ENCODE peak calls at places on chromosomes 4 and X, in seven cellular contexts. U is esophagus muscularis mucosa; C is right atrium auricular region; T is CD8-positive, alpha-beta T cell; H is aorta; P is AG04450; Z is pancreas. V is an unnamed sample.

GRCh38 chr4:165294907-165295306 is 32.6 kb upstream of the MSMO1 start:
- DNase-seq in U (no peak), C (no peak), T (no peak), H (no peak), P (no peak), Z (no peak), V (no peak)

GRCh38 chr4:23888421-23889319 is 1.2 kb downstream of the PPARGC1A start:
- DNase-seq in U (peak), C (no peak), T (no peak), H (no peak), P (peak), Z (no peak), V (no peak)

GRCh38 chr4:86834901-86835300 is 14.3 kb downstream of the SLC10A6 start:
- DNase-seq in U (no peak), C (no peak), T (no peak), H (no peak), P (peak), Z (no peak), V (peak)

GRCh38 chrX:155293771-155294170 is 29.5 kb upstream of the RAB39B start:
- DNase-seq in U (no peak), C (no peak), T (no peak), H (no peak), P (no peak), Z (no peak), V (no peak)

GRCh38 chr4:185576918-185577591 is 41.7 kb upstream of the PDLIM3 start:
- DNase-seq in U (no peak), C (no peak), T (no peak), H (no peak), P (no peak), Z (no peak), V (no peak)

GRCh38 chrX:69968956-69969355 is 80.8 kb downstream of the AWAT2 start:
- DNase-seq in U (no peak), C (no peak), T (no peak), H (no peak), P (no peak), Z (peak), V (no peak)

GRCh38 chr4:131091896-131092295 is 1995.9 kb downstream of the C4orf33 start:
- DNase-seq in U (no peak), C (no peak), T (no peak), H (no peak), P (no peak), Z (no peak), V (peak)

GRCh38 chrX:13094780-13095425 is 50.5 kb upstream of the FAM9C start:
- DNase-seq in U (no peak), C (no peak), T (no peak), H (no peak), P (no peak), Z (no peak), V (no peak)

GRCh38 chrX:119272882-119273806 is 37.1 kb downstream of the PGRMC1 start:
- DNase-seq in U (no peak), C (no peak), T (no peak), H (peak), P (no peak), Z (no peak), V (no peak)

GRCh38 chr4:125105561-125105960 is 209.2 kb upstream of the FAT4 start:
- DNase-seq in U (no peak), C (no peak), T (no peak), H (no peak), P (no peak), Z (no peak), V (no peak)

GRCh38 chr4:147590249-147590920 is 26.8 kb upstream of the TMEM184C start:
- DNase-seq in U (peak), C (peak), T (no peak), H (peak), P (peak), Z (peak), V (peak)

GRCh38 chr4:152860057-152860456 is 76.1 kb upstream of the FHDC1 start:
- DNase-seq in U (no peak), C (no peak), T (no peak), H (no peak), P (no peak), Z (no peak), V (no peak)

GRCh38 chrX:44651347-44651746 is 108.7 kb upstream of the FUNDC1 start:
- DNase-seq in U (no peak), C (no peak), T (no peak), H (no peak), P (no peak), Z (no peak), V (no peak)

GRCh38 chr4:6333301-6334202 is 63.9 kb downstream of the WFS1 start:
- DNase-seq in U (no peak), C (no peak), T (no peak), H (peak), P (no peak), Z (peak), V (no peak)

GRCh38 chr4:52780206-52780605 is 29.0 kb upstream of the ERVMER34-1 start:
- DNase-seq in U (peak), C (no peak), T (no peak), H (peak), P (peak), Z (no peak), V (peak)

GRCh38 chr4:101599620-101600019 is 190.9 kb upstream of the BANK1 start:
- DNase-seq in U (no peak), C (no peak), T (no peak), H (no peak), P (no peak), Z (no peak), V (no peak)

GRCh38 chr4:92483341-92483740 is 179.6 kb downstream of the GRID2 start:
- DNase-seq in U (no peak), C (no peak), T (no peak), H (no peak), P (no peak), Z (no peak), V (no peak)

GRCh38 chr4:158255727-158256324 is 45.5 kb downstream of the TMEM144 start:
- DNase-seq in U (no peak), C (no peak), T (no peak), H (no peak), P (peak), Z (no peak), V (peak)

GRCh38 chrX:51893931-51894696 is 691 bp downstream of the MAGED1 start:
- DNase-seq in U (no peak), C (no peak), T (no peak), H (no peak), P (no peak), Z (no peak), V (no peak)

GRCh38 chrX:40108084-40108958 is 10.6 kb upstream of the BCOR start:
- DNase-seq in U (no peak), C (peak), T (no peak), H (peak), P (no peak), Z (peak), V (no peak)

GRCh38 chrX:132107291-132107690 is 20.5 kb downstream of the FRMD7 start:
- DNase-seq in U (no peak), C (no peak), T (no peak), H (no peak), P (no peak), Z (no peak), V (no peak)

GRCh38 chr4:96913437-96914075 is 1073.7 kb downstream of the PDHA2 start:
- DNase-seq in U (no peak), C (no peak), T (no peak), H (no peak), P (no peak), Z (no peak), V (no peak)

GRCh38 chr4:39114436-39114835 is 52.4 kb downstream of the KLHL5 start:
- DNase-seq in U (no peak), C (no peak), T (no peak), H (no peak), P (peak), Z (no peak), V (no peak)

GRCh38 chr4:41418444-41418843 is 119.5 kb upstream of the LIMCH1 start:
- DNase-seq in U (no peak), C (peak), T (no peak), H (peak), P (no peak), Z (peak), V (no peak)

GRCh38 chr4:76208005-76208765 is 5.4 kb downstream of the SCARB2 start:
- DNase-seq in U (peak), C (peak), T (no peak), H (peak), P (peak), Z (peak), V (peak)

GRCh38 chr4:35711127-35711526 is 533.2 kb downstream of the ARAP2 start:
- DNase-seq in U (no peak), C (no peak), T (no peak), H (no peak), P (no peak), Z (no peak), V (no peak)

GRCh38 chrX:20060961-20061868 is 55.5 kb downstream of the MAP7D2 start:
- DNase-seq in U (no peak), C (no peak), T (no peak), H (no peak), P (no peak), Z (no peak), V (no peak)

GRCh38 chr4:185592845-185593488 is 57.7 kb upstream of the PDLIM3 start:
- DNase-seq in U (no peak), C (no peak), T (no peak), H (no peak), P (no peak), Z (no peak), V (no peak)

GRCh38 chr4:88411491-88412101 is 32.9 kb downstream of the HERC6 start:
- DNase-seq in U (no peak), C (no peak), T (no peak), H (no peak), P (no peak), Z (no peak), V (no peak)

GRCh38 chrX:94400488-94400887 is 726.5 kb downstream of the FAM133A start:
- DNase-seq in U (no peak), C (no peak), T (no peak), H (no peak), P (no peak), Z (no peak), V (no peak)

GRCh38 chr4:78666830-78667258 is 109.3 kb upstream of the BMP2K start:
- DNase-seq in U (no peak), C (no peak), T (no peak), H (no peak), P (no peak), Z (no peak), V (no peak)

GRCh38 chr4:125461676-125462363 is 147.1 kb downstream of the FAT4 start:
- DNase-seq in U (no peak), C (no peak), T (no peak), H (no peak), P (no peak), Z (no peak), V (no peak)

GRCh38 chr4:95027906-95028618 is 270.3 kb downstream of the BMPR1B start:
- DNase-seq in U (no peak), C (no peak), T (no peak), H (no peak), P (no peak), Z (no peak), V (no peak)

GRCh38 chr4:157271166-157271869 is 50.8 kb downstream of the GRIA2 start:
- DNase-seq in U (no peak), C (no peak), T (no peak), H (no peak), P (no peak), Z (no peak), V (no peak)

GRCh38 chr4:20544645-20545044 is 155.6 kb upstream of the PACRGL start:
- DNase-seq in U (no peak), C (no peak), T (no peak), H (no peak), P (no peak), Z (no peak), V (peak)

GRCh38 chrX:101759000-101759399 is 99.3 kb upstream of the ARMCX2 start:
- DNase-seq in U (no peak), C (no peak), T (no peak), H (no peak), P (peak), Z (no peak), V (peak)

GRCh38 chrX:28120076-28120475 is 138.8 kb upstream of the DCAF8L1 start:
- DNase-seq in U (no peak), C (no peak), T (no peak), H (no peak), P (no peak), Z (no peak), V (no peak)

GRCh38 chr4:73417973-73418372 is 13.9 kb downstream of the ALB start:
- DNase-seq in U (no peak), C (no peak), T (no peak), H (no peak), P (no peak), Z (no peak), V (no peak)

DNA sequence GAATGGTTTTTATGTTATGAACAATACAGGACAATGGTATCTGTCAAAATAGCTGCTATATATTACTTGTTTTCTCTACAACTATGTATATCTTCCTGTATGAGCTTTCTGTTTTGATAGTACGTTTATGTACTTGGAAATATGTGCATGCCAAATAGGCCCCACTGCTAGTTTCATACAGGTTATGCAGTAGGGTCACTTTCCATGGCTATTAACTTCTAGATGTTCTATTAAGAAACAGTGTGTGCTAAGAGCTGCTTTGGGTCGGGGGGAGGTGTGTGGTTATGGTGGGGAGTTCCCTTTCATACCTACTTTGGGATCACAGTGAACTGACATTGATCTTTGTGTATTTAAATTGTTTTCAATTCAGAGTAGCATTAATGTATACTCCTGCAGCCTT is 30.9 kb downstream of the RBPJ start:
- DNase-seq in U (no peak), C (no peak), T (no peak), H (no peak), P (no peak), Z (no peak), V (no peak)
- H3K4me3 ChIP-seq in U (no peak), C (no peak), T (no peak), H (no peak), P (no peak), Z (no peak), V (no peak)

GRCh38 chr4:16021804-16022560 is 59.0 kb upstream of the FGFBP2 start:
- DNase-seq in U (no peak), C (no peak), T (no peak), H (no peak), P (no peak), Z (no peak), V (no peak)

GRCh38 chr4:16027114-16027513 is 56.7 kb downstream of the PROM1 start:
- DNase-seq in U (no peak), C (no peak), T (no peak), H (no peak), P (no peak), Z (no peak), V (no peak)

GRCh38 chr4:16025268-16025667 is 58.6 kb downstream of the PROM1 start:
- DNase-seq in U (peak), C (no peak), T (no peak), H (no peak), P (no peak), Z (no peak), V (no peak)

GRCh38 chr4:16026155-16026761 is 57.6 kb downstream of the PROM1 start:
- DNase-seq in U (no peak), C (no peak), T (no peak), H (no peak), P (peak), Z (no peak), V (no peak)

GRCh38 chr4:16024009-16024408 is 59.8 kb downstream of the PROM1 start:
- DNase-seq in U (no peak), C (no peak), T (no peak), H (no peak), P (no peak), Z (no peak), V (no peak)
- H3K4me3 ChIP-seq in U (no peak), C (no peak), T (no peak), H (no peak), P (no peak), Z (no peak), V (no peak)

GRCh38 chr4:10118355-10119004 is 1.9 kb upstream of the WDR1 start:
- DNase-seq in U (no peak), C (no peak), T (no peak), H (no peak), P (no peak), Z (no peak), V (no peak)
- H3K4me3 ChIP-seq in U (no peak), C (no peak), T (peak), H (no peak), P (no peak), Z (no peak), V (no peak)

GRCh38 chrX:2782171-2782570 is 30.3 kb downstream of the XG start:
- DNase-seq in U (no peak), C (no peak), T (no peak), H (no peak), P (no peak), Z (no peak), V (no peak)

GRCh38 chrX:2784026-2784425 is 32.2 kb downstream of the XG start:
- DNase-seq in U (no peak), C (peak), T (no peak), H (no peak), P (no peak), Z (no peak), V (no peak)

GRCh38 chrX:2781698-2782097 is 29.9 kb downstream of the XG start:
- DNase-seq in U (no peak), C (no peak), T (no peak), H (no peak), P (no peak), Z (no peak), V (no peak)

GRCh38 chrX:2782778-2783177 is 30.9 kb downstream of the XG start:
- DNase-seq in U (no peak), C (no peak), T (no peak), H (no peak), P (no peak), Z (no peak), V (no peak)

DNA sequence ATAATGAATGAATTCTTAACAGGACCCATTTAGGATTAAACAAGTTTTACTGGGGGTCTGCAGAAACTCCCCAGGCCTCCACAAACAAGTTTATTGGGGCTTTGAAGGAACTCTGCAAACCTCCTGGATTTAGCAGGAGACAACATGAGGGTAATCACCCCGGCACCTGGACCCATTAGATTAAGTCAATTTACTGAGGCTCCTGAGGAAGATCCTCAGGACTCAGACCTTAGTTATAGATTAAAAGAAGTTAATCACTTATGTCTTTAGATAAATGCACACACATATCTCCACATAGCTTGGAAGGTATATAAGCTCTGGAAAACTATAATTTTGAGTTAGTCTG is 29.4 kb downstream of the XG start:
- DNase-seq in U (no peak), C (no peak), T (no peak), H (no peak), P (no peak), Z (no peak), V (no peak)
- H3K4me3 ChIP-seq in U (no peak), C (no peak), T (no peak), H (no peak), P (no peak), Z (no peak), V (no peak)

GRCh38 chr4:169557061-169557636 is 55.2 kb downstream of the NEK1 start:
- DNase-seq in U (no peak), C (no peak), T (no peak), H (no peak), P (no peak), Z (no peak), V (no peak)
- H3K4me3 ChIP-seq in U (no peak), C (no peak), T (no peak), H (no peak), P (no peak), Z (no peak), V (no peak)

V was measured in HFF-Myc.